ENCODE peak calls at places on chromosomes 4 and X, in seven cellular contexts. A is uterus, Q is GOT3, H is germinal center, L is H4, S is GM10248, N is SK-N-MC. B is an unnamed sample.

GRCh38 chr4:78665216-78665615 is 110.9 kb upstream of the BMP2K start:
- DNase-seq in Q (no peak), S (no peak), N (no peak), L (no peak), A (no peak), H (no peak), B (no peak)

GRCh38 chrX:41025926-41026325 is 59.3 kb upstream of the USP9X start:
- DNase-seq in S (no peak), L (no peak), H (no peak), Q (no peak), N (no peak), A (no peak), B (no peak)

GRCh38 chrX:55546956-55547355 is 57.3 kb upstream of the USP51 start:
- DNase-seq in H (no peak), Q (no peak), N (no peak), S (no peak), A (no peak), L (no peak), B (no peak)

GRCh38 chrX:71173440-71173839 is 28.8 kb downstream of the NLGN3 start:
- DNase-seq in Q (no peak), S (no peak), H (no peak), L (no peak), A (no peak), N (no peak), B (no peak)

GRCh38 chr4:81786063-81786763 is 314.5 kb upstream of the RASGEF1B start:
- DNase-seq in A (no peak), N (peak; percentile 48), Q (no peak), S (no peak), L (peak; percentile 50), H (no peak), B (no peak)

GRCh38 chr4:56302775-56303174 is 84.5 kb downstream of the AASDH start:
- DNase-seq in A (no peak), H (no peak), S (no peak), L (no peak), N (no peak), Q (no peak), B (no peak)

GRCh38 chrX:53085661-53086229 is 3.6 kb downstream of the TSPYL2 start:
- DNase-seq in Q (no peak), H (no peak), A (no peak), S (no peak), N (no peak), L (no peak), B (no peak)

GRCh38 chr4:53963786-53964185 is 100.6 kb downstream of the CHIC2 start:
- DNase-seq in L (no peak), A (no peak), H (no peak), S (no peak), Q (no peak), N (no peak), B (no peak)

GRCh38 chr4:81470456-81471327 is 1.0 kb downstream of the RASGEF1B start:
- DNase-seq in H (peak; percentile 24), N (no peak), Q (no peak), S (peak; percentile 15), L (no peak), A (peak; percentile 28), B (no peak)

GRCh38 chrX:11558972-11559371 is 106.7 kb downstream of the ARHGAP6 start:
- DNase-seq in Q (no peak), S (peak; percentile 24), H (peak; percentile 39), L (peak; percentile 31), N (no peak), A (no peak), B (no peak)

GRCh38 chr4:141797966-141798365 is 161.6 kb downstream of the IL15 start:
- DNase-seq in S (no peak), Q (no peak), N (no peak), L (no peak), A (no peak), H (no peak), B (no peak)

GRCh38 chr4:24867766-24868296 is 45.0 kb downstream of the CCDC149 start:
- DNase-seq in H (no peak), A (no peak), L (no peak), S (no peak), N (no peak), Q (no peak), B (no peak)

GRCh38 chrX:100895365-100896075 is 21.4 kb upstream of the NOX1 start:
- DNase-seq in S (peak; percentile 17), Q (no peak), N (no peak), A (no peak), L (peak; percentile 17), H (peak; percentile 11), B (peak; percentile 2)

GRCh38 chr4:143700420-143701352 is at the start of gene FREM3:
- DNase-seq in N (no peak), Q (no peak), L (no peak), H (peak; percentile 3), A (no peak), S (peak; percentile 21), B (no peak)

GRCh38 chr4:146582864-146583263 is 55.8 kb upstream of the POU4F2 start:
- DNase-seq in S (no peak), A (no peak), N (no peak), H (no peak), L (no peak), Q (no peak), B (no peak)

GRCh38 chr4:70997068-70997467 is 3.6 kb downstream of the DCK start:
- DNase-seq in H (no peak), A (no peak), S (no peak), L (no peak), Q (no peak), N (no peak), B (no peak)

GRCh38 chr4:15902741-15903140 is 35.8 kb downstream of the FGFBP1 start:
- DNase-seq in Q (no peak), N (no peak), S (no peak), L (no peak), A (no peak), H (no peak), B (no peak)

GRCh38 chr4:77564231-77564630 is 41.4 kb upstream of the CXCL13 start:
- DNase-seq in S (no peak), L (no peak), A (peak; percentile 23), N (no peak), H (no peak), Q (no peak), B (no peak)

GRCh38 chr4:177480796-177481195 is 38.6 kb upstream of the AGA start:
- DNase-seq in Q (no peak), A (no peak), H (no peak), S (no peak), L (no peak), N (no peak), B (no peak)

GRCh38 chrX:39336709-39337294 is 535.5 kb downstream of the MID1IP1 start:
- DNase-seq in A (peak; percentile 70), H (no peak), L (peak; percentile 83), Q (no peak), N (no peak), S (peak; percentile 11), B (no peak)

GRCh38 chrX:49988128-49988527 is 65.7 kb downstream of the CLCN5 start:
- DNase-seq in H (no peak), S (no peak), N (no peak), A (no peak), L (no peak), Q (no peak), B (no peak)

GRCh38 chr4:90833698-90834097 is 706.5 kb downstream of the CCSER1 start:
- DNase-seq in Q (no peak), H (no peak), S (no peak), N (no peak), L (no peak), A (no peak), B (no peak)

GRCh38 chr4:8079031-8079885 is 79.4 kb downstream of the ABLIM2 start:
- DNase-seq in S (no peak), A (no peak), L (peak; percentile 83), H (no peak), N (no peak), Q (no peak), B (peak; percentile 23)

GRCh38 chr4:151866266-151866918 is 105.6 kb upstream of the GATB start:
- DNase-seq in A (no peak), S (no peak), Q (no peak), L (no peak), H (no peak), N (no peak), B (no peak)

GRCh38 chr4:48109413-48110263 is 24.4 kb downstream of the TXK start:
- DNase-seq in S (peak; percentile 46), N (no peak), Q (no peak), L (peak; percentile 70), H (peak; percentile 48), A (no peak), B (no peak)

GRCh38 chr4:74423101-74423500 is 21.8 kb upstream of the AREG start:
- DNase-seq in H (no peak), A (no peak), Q (no peak), L (peak; percentile 75), N (no peak), S (no peak), B (no peak)

GRCh38 chrX:106246511-106246910 is 78.4 kb downstream of the PWWP3B start:
- DNase-seq in Q (no peak), A (no peak), S (no peak), H (no peak), L (no peak), N (no peak), B (no peak)

GRCh38 chrX:42948723-42949122 is 170.8 kb upstream of the PPP1R2C start:
- DNase-seq in H (no peak), Q (no peak), N (no peak), L (no peak), S (no peak), A (no peak), B (no peak)

GRCh38 chr4:177554966-177555574 is 112.8 kb upstream of the AGA start:
- DNase-seq in S (peak; percentile 32), H (peak; percentile 3), A (no peak), Q (no peak), N (no peak), L (peak; percentile 21), B (no peak)

GRCh38 chr4:185270885-185271284 is 61.5 kb downstream of the SNX25 start:
- DNase-seq in N (no peak), H (no peak), S (no peak), Q (no peak), A (no peak), L (no peak), B (no peak)

GRCh38 chrX:20101927-20102581 is 14.7 kb downstream of the MAP7D2 start:
- DNase-seq in N (no peak), L (no peak), Q (no peak), A (no peak), S (no peak), H (no peak), B (no peak)

GRCh38 chr4:134174271-134174670 is 27.3 kb downstream of the PABPC4L start:
- DNase-seq in Q (no peak), L (no peak), N (no peak), H (no peak), A (no peak), S (no peak), B (no peak)

GRCh38 chr4:48654015-48654664 is 125.9 kb downstream of the FRYL start:
- DNase-seq in A (no peak), S (no peak), H (no peak), Q (no peak), L (no peak), N (no peak), B (no peak)

GRCh38 chrX:55489315-55490009 is at the start of gene USP51:
- DNase-seq in H (peak; percentile 28), Q (no peak), N (no peak), A (peak; percentile 52), S (peak; percentile 44), L (no peak), B (no peak)

GRCh38 chr4:71520850-71521249 is 182.0 kb downstream of the SLC4A4 start:
- DNase-seq in L (no peak), H (no peak), A (no peak), N (no peak), Q (no peak), S (no peak), B (no peak)

GRCh38 chrX:72393836-72394517 is 88.3 kb upstream of the CITED1 start:
- DNase-seq in L (no peak), S (no peak), A (no peak), H (no peak), N (no peak), Q (no peak), B (no peak)

GRCh38 chr4:110970642-110971041 is 347.8 kb upstream of the PITX2 start:
- DNase-seq in H (peak; percentile 2), L (peak; percentile 87), S (peak; percentile 20), A (no peak), Q (no peak), N (no peak), B (no peak)

GRCh38 chrX:119145241-119145653 is 17.6 kb upstream of the KIAA1210 start:
- DNase-seq in S (no peak), A (no peak), H (no peak), Q (no peak), N (no peak), L (peak; percentile 9), B (no peak)